ENCODE peak calls at places on chromosomes 4 and X, in ten cellular contexts. I is spleen, H is suprapubic skin, J is esophagus squamous epithelium, A is right lobe of liver, M is prostate gland, R is heart left ventricle, Y is ovary, L is body of pancreas, C is K562. W is an unnamed sample. For H3K4me1 and H3K9me3, the result is how much of the 10 kb centered on the place peaks cover.

GRCh38 chr4:3482707-3483106 is 19.6 kb downstream of the DOK7 start:
- DNase-seq in R (no peak), A (no peak), L (no peak), C (no peak), I (no peak), M (no peak), Y (no peak), H (no peak), J (no peak), W (no peak)

GRCh38 chrX:16320765-16321355 is 153.6 kb downstream of the MAGEB17 start:
- DNase-seq in L (no peak), R (no peak), H (no peak), M (no peak), Y (no peak), A (no peak), J (no peak), I (no peak), C (no peak), W (no peak)

GRCh38 chr4:140229881-140230280 is 75.9 kb upstream of the MAML3 start:
- DNase-seq in I (no peak), Y (no peak), R (no peak), H (no peak), C (no peak), J (no peak), M (no peak), A (no peak), L (no peak), W (no peak)

GRCh38 chr4:113049421-113050355 is at the start of gene ANK2:
- DNase-seq in I (no peak), J (no peak), Y (no peak), M (no peak), L (peak), C (no peak), A (no peak), R (no peak), H (no peak), W (no peak)

GRCh38 chr4:52618795-52619590 is 40.1 kb downstream of the USP46 start:
- DNase-seq in A (no peak), I (no peak), C (no peak), M (no peak), Y (no peak), H (no peak), L (no peak), J (no peak), R (no peak), W (no peak)

GRCh38 chr4:56804551-56804950 is 16.9 kb downstream of the SPINK2 start:
- DNase-seq in L (no peak), R (no peak), I (no peak), C (no peak), J (no peak), M (no peak), Y (no peak), H (no peak), A (no peak), W (no peak)

GRCh38 chr4:152534541-152535231 is 1.2 kb downstream of the FBXW7 start:
- DNase-seq in H (peak), I (peak), L (peak), C (peak), J (no peak), R (peak), M (no peak), Y (peak), A (peak), W (no peak)

GRCh38 chr4:154744341-154744948 is 645 bp downstream of the LRAT start:
- DNase-seq in L (no peak), R (no peak), J (no peak), C (no peak), I (no peak), Y (no peak), H (no peak), A (no peak), M (no peak), W (no peak)

GRCh38 chr4:158170691-158171455 is 2.0 kb downstream of the GASK1B start:
- DNase-seq in L (peak), M (peak), A (peak), C (peak), I (peak), H (peak), R (peak), J (no peak), Y (peak), W (peak)

DNA sequence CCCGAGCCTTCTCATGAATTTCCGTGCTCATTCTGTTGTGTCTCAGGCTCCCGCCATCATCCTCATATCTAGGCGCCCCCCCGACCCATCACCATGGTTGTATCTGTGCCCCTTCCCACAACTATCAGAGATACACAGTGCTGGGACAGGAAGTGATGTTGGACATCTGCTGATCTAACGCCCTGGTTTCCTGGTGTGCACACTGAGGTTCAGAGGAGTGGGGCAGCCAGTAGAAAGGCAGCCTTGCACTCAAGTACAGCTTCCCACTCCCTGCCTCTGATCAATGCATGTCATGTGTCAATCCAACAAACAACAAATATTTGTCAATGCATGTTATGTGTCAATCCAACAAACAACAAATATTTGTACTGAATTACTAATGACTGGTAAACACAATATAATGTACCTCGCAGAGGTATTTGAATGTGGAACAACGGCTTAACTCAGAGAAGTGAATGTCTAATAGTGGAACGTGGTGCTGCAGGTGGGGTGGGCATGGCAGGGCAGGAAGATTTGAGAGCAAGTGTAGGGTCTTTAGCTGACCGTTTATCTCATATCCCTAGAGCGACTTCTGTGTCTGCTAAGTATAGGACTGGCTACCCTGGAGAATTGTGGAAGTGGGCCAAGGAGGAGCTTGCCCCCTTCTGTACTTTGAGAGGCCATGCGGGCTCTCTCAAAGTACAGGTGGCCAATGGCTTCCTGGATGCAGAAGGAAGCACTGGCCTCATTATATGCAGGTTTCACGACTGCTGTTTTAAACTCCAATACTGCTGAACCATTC is 10.3 kb upstream of the SEL1L3 start:
- DNase-seq in J (no peak), L (no peak), C (no peak), R (no peak), M (no peak), Y (no peak), A (no peak), I (no peak), H (no peak), W (no peak)
- H3K4me1 ChIP-seq in J (under half), L (under half), C (under half), R (under half), M (under half), Y (under half), A (under half), I (half or more), H (under half), W (under half)

DNA sequence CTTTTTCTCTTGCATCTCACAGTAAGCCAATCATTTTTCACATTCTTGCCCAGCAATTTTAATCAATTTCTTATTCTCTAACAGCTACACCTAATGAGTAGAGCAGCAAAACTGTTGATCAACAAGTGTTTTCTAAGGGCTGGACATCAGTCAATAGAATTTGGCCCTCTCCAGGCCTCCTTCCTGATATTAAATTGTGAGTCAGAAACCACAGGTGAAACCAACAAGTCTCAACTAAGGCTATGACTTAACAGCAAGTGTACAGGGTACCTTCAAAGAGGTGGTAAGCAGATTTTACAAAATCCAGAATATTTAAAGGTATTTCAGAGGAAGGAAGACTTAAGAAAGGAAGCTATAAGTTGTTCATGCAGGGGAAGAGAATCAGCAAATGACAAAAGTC is 156.5 kb upstream of the ARHGAP24 start:
- DNase-seq in I (no peak), C (no peak), R (no peak), H (no peak), L (no peak), M (no peak), A (no peak), Y (no peak), J (no peak), W (no peak)
- H3K9me3 ChIP-seq in I (under half), C (under half), R (under half), H (under half), L (under half), M (under half), A (under half), Y (under half), J (under half), W (under half)

GRCh38 chrX:153599192-153600031 is 473 bp upstream of the CCNQ start:
- DNase-seq in A (peak), Y (peak), L (peak), M (peak), C (peak), I (peak), J (no peak), H (peak), R (peak), W (peak)
- TF ChIP-seq POLR2A in A (no peak), Y (no peak), L (no peak), M (peak), C (peak), I (no peak), J (no peak), H (no peak), R (no peak), W (no peak)

GRCh38 chr4:137599766-137600165 is 67.5 kb upstream of the PCDH18 start:
- DNase-seq in A (no peak), C (no peak), H (no peak), R (no peak), J (no peak), Y (no peak), L (no peak), M (no peak), I (no peak), W (no peak)
- H3K4me1 ChIP-seq in A (under half), C (under half), H (under half), R (under half), J (under half), Y (under half), L (under half), M (under half), I (under half), W (under half)